ENCODE peak calls at places on chromosomes 7 and 10, in nine cellular contexts. One of them, this sample, is unnamed.

GRCh38 chr7:4113271-4113670 is 568.8 kb upstream of the FOXK1 start:
- DNase-seq in brain microvascular endothelial cell: no peak
- DNase-seq in endodermal cell: no peak
- DNase-seq in GM23338: no peak
- DNase-seq in colonic mucosa: no peak
- DNase-seq in heart left ventricle: no peak
- DNase-seq in A549: no peak
- DNase-seq in fibroblast of the aortic adventitia: no peak
- DNase-seq in astrocyte of the spinal cord: no peak
- DNase-seq in this sample: no peak

GRCh38 chr10:79555354-79555753 is 4.9 kb downstream of the SFTPA2 start:
- DNase-seq in brain microvascular endothelial cell: no peak
- DNase-seq in endodermal cell: no peak
- DNase-seq in GM23338: no peak
- DNase-seq in colonic mucosa: no peak
- DNase-seq in heart left ventricle: no peak
- DNase-seq in A549: no peak
- DNase-seq in fibroblast of the aortic adventitia: no peak
- DNase-seq in astrocyte of the spinal cord: no peak
- DNase-seq in this sample: no peak

GRCh38 chr10:660980-661890 is 28.2 kb downstream of the DIP2C start:
- DNase-seq in brain microvascular endothelial cell: no peak
- DNase-seq in endodermal cell: peak; percentile 46
- DNase-seq in GM23338: no peak
- DNase-seq in colonic mucosa: peak; percentile 67
- DNase-seq in heart left ventricle: no peak
- DNase-seq in A549: no peak
- DNase-seq in fibroblast of the aortic adventitia: no peak
- DNase-seq in astrocyte of the spinal cord: no peak
- DNase-seq in this sample: no peak

GRCh38 chr7:130695840-130696239 is 9.5 kb upstream of the TSGA13 start:
- DNase-seq in brain microvascular endothelial cell: peak; percentile 11
- DNase-seq in endodermal cell: no peak
- DNase-seq in GM23338: peak; percentile 80
- DNase-seq in colonic mucosa: no peak
- DNase-seq in heart left ventricle: no peak
- DNase-seq in A549: peak; percentile 57
- DNase-seq in fibroblast of the aortic adventitia: peak; percentile 56
- DNase-seq in astrocyte of the spinal cord: peak; percentile 41
- DNase-seq in this sample: peak; percentile 62

GRCh38 chr7:377069-378040 is 87.4 kb downstream of the FOXL3 start:
- DNase-seq in brain microvascular endothelial cell: no peak
- DNase-seq in endodermal cell: peak; percentile 51
- DNase-seq in GM23338: no peak
- DNase-seq in colonic mucosa: peak; percentile 16
- DNase-seq in heart left ventricle: peak; percentile 21
- DNase-seq in A549: no peak
- DNase-seq in fibroblast of the aortic adventitia: no peak
- DNase-seq in astrocyte of the spinal cord: no peak
- DNase-seq in this sample: no peak

GRCh38 chr7:610531-611280 is 91.1 kb upstream of the PDGFA start:
- DNase-seq in brain microvascular endothelial cell: peak; percentile 65
- DNase-seq in endodermal cell: no peak
- DNase-seq in GM23338: no peak
- DNase-seq in colonic mucosa: no peak
- DNase-seq in heart left ventricle: no peak
- DNase-seq in A549: no peak
- DNase-seq in fibroblast of the aortic adventitia: peak; percentile 24
- DNase-seq in astrocyte of the spinal cord: peak; percentile 75
- DNase-seq in this sample: peak; percentile 83

GRCh38 chr7:131896189-131896855 is 339.9 kb upstream of the PODXL start:
- DNase-seq in brain microvascular endothelial cell: no peak
- DNase-seq in endodermal cell: peak; percentile 84
- DNase-seq in GM23338: peak; percentile 50
- DNase-seq in colonic mucosa: no peak
- DNase-seq in heart left ventricle: no peak
- DNase-seq in A549: no peak
- DNase-seq in fibroblast of the aortic adventitia: no peak
- DNase-seq in astrocyte of the spinal cord: no peak
- DNase-seq in this sample: no peak

GRCh38 chr7:149723082-149723767 is 50.2 kb downstream of the ZNF467 start:
- DNase-seq in brain microvascular endothelial cell: no peak
- DNase-seq in endodermal cell: peak; percentile 21
- DNase-seq in GM23338: no peak
- DNase-seq in colonic mucosa: no peak
- DNase-seq in heart left ventricle: no peak
- DNase-seq in A549: no peak
- DNase-seq in fibroblast of the aortic adventitia: no peak
- DNase-seq in astrocyte of the spinal cord: no peak
- DNase-seq in this sample: no peak

GRCh38 chr7:98051118-98051744 is 55.4 kb upstream of the LMTK2 start:
- DNase-seq in brain microvascular endothelial cell: no peak
- DNase-seq in endodermal cell: peak; percentile 97
- DNase-seq in GM23338: peak; percentile 96
- DNase-seq in colonic mucosa: peak; percentile 42
- DNase-seq in heart left ventricle: no peak
- DNase-seq in A549: no peak
- DNase-seq in fibroblast of the aortic adventitia: no peak
- DNase-seq in astrocyte of the spinal cord: no peak
- DNase-seq in this sample: no peak

GRCh38 chr7:100804681-100805431 is 22.5 kb downstream of the EPHB4 start:
- DNase-seq in brain microvascular endothelial cell: no peak
- DNase-seq in endodermal cell: no peak
- DNase-seq in GM23338: no peak
- DNase-seq in colonic mucosa: no peak
- DNase-seq in heart left ventricle: no peak
- DNase-seq in A549: no peak
- DNase-seq in fibroblast of the aortic adventitia: no peak
- DNase-seq in astrocyte of the spinal cord: no peak
- DNase-seq in this sample: no peak

GRCh38 chr7:65268782-65269149 is 104.9 kb upstream of the ZNF92 start:
- DNase-seq in brain microvascular endothelial cell: no peak
- DNase-seq in endodermal cell: no peak
- DNase-seq in GM23338: no peak
- DNase-seq in colonic mucosa: no peak
- DNase-seq in heart left ventricle: no peak
- DNase-seq in A549: no peak
- DNase-seq in fibroblast of the aortic adventitia: no peak
- DNase-seq in astrocyte of the spinal cord: no peak
- DNase-seq in this sample: no peak

GRCh38 chr7:4725014-4725951 is 43.2 kb downstream of the FOXK1 start:
- DNase-seq in brain microvascular endothelial cell: peak; percentile 95
- DNase-seq in endodermal cell: peak; percentile 62
- DNase-seq in GM23338: peak; percentile 30
- DNase-seq in colonic mucosa: peak; percentile 51
- DNase-seq in heart left ventricle: peak; percentile 81
- DNase-seq in A549: peak; percentile 72
- DNase-seq in fibroblast of the aortic adventitia: peak; percentile 93
- DNase-seq in astrocyte of the spinal cord: peak; percentile 98
- DNase-seq in this sample: peak; percentile 95

GRCh38 chr10:120415709-120416330 is 41.2 kb upstream of the PLPP4 start:
- DNase-seq in brain microvascular endothelial cell: peak; percentile 46
- DNase-seq in endodermal cell: no peak
- DNase-seq in GM23338: no peak
- DNase-seq in colonic mucosa: no peak
- DNase-seq in heart left ventricle: no peak
- DNase-seq in A549: no peak
- DNase-seq in fibroblast of the aortic adventitia: peak; percentile 90
- DNase-seq in astrocyte of the spinal cord: peak; percentile 96
- DNase-seq in this sample: peak; percentile 90

GRCh38 chr7:131586259-131586658 is 29.8 kb upstream of the PODXL start:
- DNase-seq in brain microvascular endothelial cell: no peak
- DNase-seq in endodermal cell: peak; percentile 87
- DNase-seq in GM23338: no peak
- DNase-seq in colonic mucosa: peak; percentile 18
- DNase-seq in heart left ventricle: peak; percentile 56
- DNase-seq in A549: no peak
- DNase-seq in fibroblast of the aortic adventitia: peak; percentile 22
- DNase-seq in astrocyte of the spinal cord: no peak
- DNase-seq in this sample: no peak

GRCh38 chr7:11221931-11222330 is 248.3 kb downstream of the PHF14 start:
- DNase-seq in brain microvascular endothelial cell: no peak
- DNase-seq in endodermal cell: no peak
- DNase-seq in GM23338: no peak
- DNase-seq in colonic mucosa: no peak
- DNase-seq in heart left ventricle: no peak
- DNase-seq in A549: no peak
- DNase-seq in fibroblast of the aortic adventitia: no peak
- DNase-seq in astrocyte of the spinal cord: no peak
- DNase-seq in this sample: no peak

GRCh38 chr7:143463556-143463955 is 14.1 kb upstream of the TAS2R41 start:
- DNase-seq in brain microvascular endothelial cell: no peak
- DNase-seq in endodermal cell: no peak
- DNase-seq in GM23338: no peak
- DNase-seq in colonic mucosa: no peak
- DNase-seq in heart left ventricle: no peak
- DNase-seq in A549: no peak
- DNase-seq in fibroblast of the aortic adventitia: no peak
- DNase-seq in astrocyte of the spinal cord: no peak
- DNase-seq in this sample: no peak

GRCh38 chr10:21825345-21825744 is 178.2 kb downstream of the DNAJC1 start:
- DNase-seq in brain microvascular endothelial cell: no peak
- DNase-seq in endodermal cell: no peak
- DNase-seq in GM23338: no peak
- DNase-seq in colonic mucosa: no peak
- DNase-seq in heart left ventricle: no peak
- DNase-seq in A549: no peak
- DNase-seq in fibroblast of the aortic adventitia: no peak
- DNase-seq in astrocyte of the spinal cord: no peak
- DNase-seq in this sample: no peak

GRCh38 chr10:48480397-48481374 is 124.2 kb downstream of the ARHGAP22 start:
- DNase-seq in brain microvascular endothelial cell: no peak
- DNase-seq in endodermal cell: peak; percentile 55
- DNase-seq in GM23338: no peak
- DNase-seq in colonic mucosa: no peak
- DNase-seq in heart left ventricle: no peak
- DNase-seq in A549: no peak
- DNase-seq in fibroblast of the aortic adventitia: no peak
- DNase-seq in astrocyte of the spinal cord: no peak
- DNase-seq in this sample: no peak

GRCh38 chr7:54664235-54665228 is 94.5 kb downstream of the SEC61G start:
- DNase-seq in brain microvascular endothelial cell: peak; percentile 10
- DNase-seq in endodermal cell: peak; percentile 94
- DNase-seq in GM23338: peak; percentile 87
- DNase-seq in colonic mucosa: peak; percentile 65
- DNase-seq in heart left ventricle: peak; percentile 34
- DNase-seq in A549: peak; percentile 67
- DNase-seq in fibroblast of the aortic adventitia: peak; percentile 1
- DNase-seq in astrocyte of the spinal cord: peak; percentile 15
- DNase-seq in this sample: peak; percentile 9

GRCh38 chr10:104639595-104640338 is 1.3 kb upstream of the SORCS3 start:
- DNase-seq in brain microvascular endothelial cell: no peak
- DNase-seq in endodermal cell: peak; percentile 77
- DNase-seq in GM23338: peak; percentile 72
- DNase-seq in colonic mucosa: no peak
- DNase-seq in heart left ventricle: no peak
- DNase-seq in A549: no peak
- DNase-seq in fibroblast of the aortic adventitia: peak; percentile 9
- DNase-seq in astrocyte of the spinal cord: no peak
- DNase-seq in this sample: no peak

GRCh38 chr10:6478722-6479121 is 101.4 kb downstream of the PRKCQ start:
- DNase-seq in brain microvascular endothelial cell: no peak
- DNase-seq in endodermal cell: no peak
- DNase-seq in GM23338: peak; percentile 60
- DNase-seq in colonic mucosa: no peak
- DNase-seq in heart left ventricle: no peak
- DNase-seq in A549: no peak
- DNase-seq in fibroblast of the aortic adventitia: no peak
- DNase-seq in astrocyte of the spinal cord: no peak
- DNase-seq in this sample: no peak
- TF ChIP-seq CTCF in brain microvascular endothelial cell: no peak
- TF ChIP-seq CTCF in endodermal cell: peak; percentile 58
- TF ChIP-seq CTCF in GM23338: peak; percentile 66
- TF ChIP-seq CTCF in colonic mucosa: no peak
- TF ChIP-seq CTCF in heart left ventricle: no peak
- TF ChIP-seq CTCF in A549: no peak
- TF ChIP-seq CTCF in fibroblast of the aortic adventitia: no peak
- TF ChIP-seq CTCF in astrocyte of the spinal cord: no peak
- TF ChIP-seq CTCF in this sample: no peak

DNA sequence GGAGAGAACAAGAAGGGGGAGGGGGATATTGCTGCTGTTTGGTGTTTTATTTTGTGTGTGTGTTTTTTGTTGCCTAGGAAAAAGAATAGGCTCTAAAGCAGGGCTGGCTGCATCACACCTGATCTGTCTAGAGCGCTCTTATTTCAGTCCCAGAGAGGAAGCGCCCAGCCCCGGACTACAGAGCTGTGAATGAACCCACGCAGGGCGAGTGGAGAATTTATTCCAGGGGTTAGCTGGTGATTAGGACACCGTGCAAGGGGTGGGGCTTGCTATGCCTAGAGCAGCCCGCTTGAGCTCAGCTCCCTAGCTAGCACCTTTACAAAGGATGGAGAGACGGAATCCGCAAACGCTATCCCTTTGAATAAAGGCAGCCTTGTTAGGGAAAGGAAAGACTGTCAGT is 642 bp upstream of the FAM13C start:
- DNase-seq in brain microvascular endothelial cell: peak; percentile 46
- DNase-seq in endodermal cell: peak; percentile 81
- DNase-seq in GM23338: peak; percentile 81
- DNase-seq in colonic mucosa: peak; percentile 63
- DNase-seq in heart left ventricle: peak; percentile 76
- DNase-seq in A549: no peak
- DNase-seq in fibroblast of the aortic adventitia: peak; percentile 46
- DNase-seq in astrocyte of the spinal cord: peak; percentile 57
- DNase-seq in this sample: peak; percentile 44
- H3K4me3 ChIP-seq in brain microvascular endothelial cell: peak overlapping the region; percentile 62
- H3K4me3 ChIP-seq in endodermal cell: peak overlapping the region; percentile 83
- H3K4me3 ChIP-seq in GM23338: peak overlapping the region; percentile 64
- H3K4me3 ChIP-seq in colonic mucosa: peak overlapping the region; percentile 52
- H3K4me3 ChIP-seq in heart left ventricle: peak overlapping the region; percentile 64
- H3K4me3 ChIP-seq in A549: peak overlapping the region; percentile 49
- H3K4me3 ChIP-seq in fibroblast of the aortic adventitia: peak overlapping the region; percentile 67
- H3K4me3 ChIP-seq in astrocyte of the spinal cord: peak overlapping the region; percentile 53
- H3K4me3 ChIP-seq in this sample: peak overlapping the region; percentile 58

GRCh38 chr7:50641442-50642405 is 76.5 kb upstream of the DDC start:
- DNase-seq in brain microvascular endothelial cell: no peak
- DNase-seq in endodermal cell: no peak
- DNase-seq in GM23338: no peak
- DNase-seq in colonic mucosa: no peak
- DNase-seq in heart left ventricle: peak; percentile 72
- DNase-seq in A549: no peak
- DNase-seq in fibroblast of the aortic adventitia: no peak
- DNase-seq in astrocyte of the spinal cord: no peak
- DNase-seq in this sample: no peak
- TF ChIP-seq CTCF in brain microvascular endothelial cell: no peak
- TF ChIP-seq CTCF in endodermal cell: peak; percentile 42
- TF ChIP-seq CTCF in GM23338: no peak
- TF ChIP-seq CTCF in colonic mucosa: no peak
- TF ChIP-seq CTCF in heart left ventricle: peak; percentile 42
- TF ChIP-seq CTCF in A549: no peak
- TF ChIP-seq CTCF in fibroblast of the aortic adventitia: no peak
- TF ChIP-seq CTCF in astrocyte of the spinal cord: no peak
- TF ChIP-seq CTCF in this sample: no peak

DNA sequence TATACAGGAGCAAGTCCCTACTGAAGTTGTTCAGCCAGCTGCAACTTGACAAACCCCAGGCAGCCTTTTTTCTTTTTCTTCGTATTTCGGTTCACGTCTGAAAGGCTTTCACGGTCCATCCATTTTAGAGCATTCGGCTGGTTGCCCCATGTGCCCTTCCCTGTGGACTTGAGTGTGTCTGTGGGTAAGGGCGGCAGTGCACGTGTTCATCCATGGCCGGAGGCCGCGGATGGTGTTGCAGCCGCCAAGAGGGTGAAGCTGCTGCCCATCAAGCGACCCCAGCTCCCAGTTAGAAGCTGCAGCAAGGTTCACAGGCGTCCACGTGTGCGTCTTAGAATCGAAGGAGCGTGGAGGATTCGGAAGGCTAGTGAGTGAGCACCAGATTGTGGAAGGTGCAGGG is 35.9 kb downstream of the PPP2R2D start:
- DNase-seq in brain microvascular endothelial cell: no peak
- DNase-seq in endodermal cell: no peak
- DNase-seq in GM23338: no peak
- DNase-seq in colonic mucosa: no peak
- DNase-seq in heart left ventricle: no peak
- DNase-seq in A549: no peak
- DNase-seq in fibroblast of the aortic adventitia: no peak
- DNase-seq in astrocyte of the spinal cord: no peak
- DNase-seq in this sample: no peak
- H3K4me3 ChIP-seq in brain microvascular endothelial cell: no peak overlapping the region
- H3K4me3 ChIP-seq in endodermal cell: no peak overlapping the region
- H3K4me3 ChIP-seq in GM23338: no peak overlapping the region
- H3K4me3 ChIP-seq in colonic mucosa: no peak overlapping the region
- H3K4me3 ChIP-seq in heart left ventricle: no peak overlapping the region
- H3K4me3 ChIP-seq in A549: no peak overlapping the region
- H3K4me3 ChIP-seq in fibroblast of the aortic adventitia: no peak overlapping the region
- H3K4me3 ChIP-seq in astrocyte of the spinal cord: no peak overlapping the region
- H3K4me3 ChIP-seq in this sample: no peak overlapping the region